ENCODE peak calls at places on chromosomes 4 and X, in ten cellular contexts. J, E, I, F, U, T, Q, M, D and R are unnamed samples.

GRCh38 chrX:64152857-64153256 is 52.7 kb downstream of the AMER1 start:
- DNase-seq in J (no peak), E (no peak), I (no peak), F (peak; percentile 19), U (no peak), T (no peak), Q (no peak), M (no peak), D (no peak), R (no peak)

GRCh38 chr4:3035249-3035648 is 39.1 kb downstream of the HTT-AS start:
- DNase-seq in J (no peak), E (no peak), I (no peak), F (no peak), U (no peak), T (no peak), Q (no peak), M (no peak), D (no peak), R (no peak)

GRCh38 chrX:110317820-110318663 is at the start of gene AMMECR1:
- DNase-seq in J (peak; percentile 91), E (peak; percentile 82), I (peak; percentile 80), F (no peak), U (peak; percentile 87), T (peak; percentile 85), Q (peak; percentile 90), M (peak; percentile 17), D (peak; percentile 94), R (no peak)

GRCh38 chr4:85153221-85153620 is 186.7 kb upstream of the WDFY3 start:
- DNase-seq in J (no peak), E (no peak), I (no peak), F (no peak), U (peak; percentile 35), T (no peak), Q (no peak), M (no peak), D (no peak), R (no peak)

GRCh38 chr4:128682942-128683666 is 126.4 kb upstream of the JADE1 start:
- DNase-seq in J (no peak), E (no peak), I (no peak), F (peak; percentile 57), U (no peak), T (no peak), Q (no peak), M (no peak), D (no peak), R (no peak)

GRCh38 chr4:156321203-156321602 is 367.5 kb upstream of the CTSO start:
- DNase-seq in J (no peak), E (no peak), I (no peak), F (no peak), U (peak; percentile 85), T (peak; percentile 86), Q (no peak), M (no peak), D (no peak), R (no peak)

GRCh38 chr4:152968806-152969394 is 32.8 kb downstream of the FHDC1 start:
- DNase-seq in J (no peak), E (no peak), I (no peak), F (no peak), U (no peak), T (peak; percentile 74), Q (no peak), M (no peak), D (no peak), R (no peak)

GRCh38 chrX:110852180-110852579 is 56.6 kb upstream of the CHRDL1 start:
- DNase-seq in J (no peak), E (peak; percentile 20), I (no peak), F (no peak), U (peak; percentile 26), T (peak; percentile 20), Q (no peak), M (no peak), D (no peak), R (no peak)

GRCh38 chr4:168480991-168481588 is 798 bp upstream of the DDX60L start:
- DNase-seq in J (no peak), E (no peak), I (peak; percentile 14), F (no peak), U (peak; percentile 75), T (peak; percentile 82), Q (no peak), M (no peak), D (no peak), R (no peak)

GRCh38 chrX:130414800-130415199 is 13.0 kb downstream of the RBMX2 start:
- DNase-seq in J (no peak), E (no peak), I (no peak), F (no peak), U (no peak), T (no peak), Q (no peak), M (no peak), D (no peak), R (no peak)

GRCh38 chr4:56909083-56909981 is 1.6 kb downstream of the REST start:
- DNase-seq in J (peak; percentile 85), E (no peak), I (no peak), F (no peak), U (peak; percentile 64), T (peak; percentile 55), Q (no peak), M (no peak), D (no peak), R (no peak)

GRCh38 chr4:93829531-93830089 is 1.1 kb downstream of the ATOH1 start:
- DNase-seq in J (peak; percentile 75), E (no peak), I (no peak), F (no peak), U (no peak), T (no peak), Q (no peak), M (no peak), D (no peak), R (no peak)

GRCh38 chr4:93830090-93830818 is 1.7 kb downstream of the ATOH1 start:
- DNase-seq in J (no peak), E (no peak), I (no peak), F (no peak), U (no peak), T (no peak), Q (no peak), M (no peak), D (no peak), R (no peak)

GRCh38 chr4:93828332-93828829 is at the start of gene ATOH1:
- DNase-seq in J (peak; percentile 74), E (peak; percentile 39), I (no peak), F (peak; percentile 84), U (no peak), T (no peak), Q (peak; percentile 61), M (no peak), D (no peak), R (no peak)

GRCh38 chr4:93827272-93827947 is 1.1 kb upstream of the ATOH1 start:
- DNase-seq in J (no peak), E (no peak), I (no peak), F (peak; percentile 73), U (no peak), T (no peak), Q (no peak), M (no peak), D (no peak), R (no peak)

GRCh38 chr4:93828830-93829530 is 427 bp downstream of the ATOH1 start:
- DNase-seq in J (peak; percentile 80), E (no peak), I (no peak), F (no peak), U (no peak), T (no peak), Q (no peak), M (no peak), D (no peak), R (no peak)
- H3K27me3 ChIP-seq in J (peaks cover 68% of the 10 kb centered on the region), E (peaks cover 84% of the 10 kb centered on the region), I (no peaks in the 10 kb centered on the region), F (peaks cover 68% of the 10 kb centered on the region), U (peaks cover 100% of the 10 kb centered on the region), T (peaks cover 77% of the 10 kb centered on the region), Q (peaks cover 88% of the 10 kb centered on the region), M (peaks cover 11% of the 10 kb centered on the region), D (peaks cover 44% of the 10 kb centered on the region), R (peaks cover 17% of the 10 kb centered on the region)

DNA sequence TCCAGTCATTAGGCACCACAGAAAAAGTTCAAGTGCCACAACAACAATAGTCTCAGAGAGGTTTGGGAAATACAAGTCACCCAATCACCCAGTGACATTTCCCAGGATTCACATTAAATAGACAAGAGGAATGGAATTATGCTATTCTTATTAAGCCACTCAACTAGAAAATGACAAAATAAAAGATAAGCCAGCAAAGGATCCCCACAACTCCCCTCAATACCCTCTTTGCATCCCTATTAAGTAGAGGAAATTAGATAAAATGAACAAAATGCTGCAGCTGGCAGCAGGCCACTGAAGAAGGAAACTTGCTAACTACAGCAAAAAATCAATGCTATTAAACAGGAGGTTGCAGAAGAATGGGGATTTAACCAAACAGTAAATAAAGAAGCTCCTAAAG is 35.3 kb upstream of the RPS6KA6 start:
- DNase-seq in J (no peak), E (peak; percentile 50), I (no peak), F (no peak), U (no peak), T (no peak), Q (no peak), M (no peak), D (no peak), R (no peak)
- H3K27me3 ChIP-seq in J (peaks cover 3% of the 10 kb centered on the region), E (no peaks in the 10 kb centered on the region), I (no peaks in the 10 kb centered on the region), F (no peaks in the 10 kb centered on the region), U (no peaks in the 10 kb centered on the region), T (no peaks in the 10 kb centered on the region), Q (no peaks in the 10 kb centered on the region), M (no peaks in the 10 kb centered on the region), D (no peaks in the 10 kb centered on the region), R (no peaks in the 10 kb centered on the region)

GRCh38 chr4:41363384-41363981 is 106.8 kb downstream of the UCHL1 start:
- DNase-seq in J (no peak), E (no peak), I (no peak), F (no peak), U (peak; percentile 42), T (peak; percentile 60), Q (no peak), M (no peak), D (peak; percentile 51), R (no peak)

GRCh38 chr4:41365726-41366125 is 109.0 kb downstream of the UCHL1 start:
- DNase-seq in J (no peak), E (no peak), I (no peak), F (no peak), U (no peak), T (no peak), Q (no peak), M (no peak), D (peak; percentile 33), R (no peak)

GRCh38 chr4:41362647-41363383 is 106.1 kb downstream of the UCHL1 start:
- DNase-seq in J (no peak), E (no peak), I (no peak), F (peak; percentile 83), U (no peak), T (no peak), Q (no peak), M (no peak), D (peak; percentile 51), R (no peak)

GRCh38 chr4:41366911-41367517 is 110.3 kb downstream of the UCHL1 start:
- DNase-seq in J (no peak), E (no peak), I (no peak), F (no peak), U (no peak), T (no peak), Q (no peak), M (no peak), D (no peak), R (no peak)

GRCh38 chr4:41364871-41365270 is 108.1 kb downstream of the UCHL1 start:
- DNase-seq in J (no peak), E (no peak), I (no peak), F (no peak), U (no peak), T (no peak), Q (no peak), M (no peak), D (no peak), R (no peak)
- H3K27me3 ChIP-seq in J (no peaks in the 10 kb centered on the region), E (no peaks in the 10 kb centered on the region), I (no peaks in the 10 kb centered on the region), F (peaks cover 52% of the 10 kb centered on the region), U (peaks cover 93% of the 10 kb centered on the region), T (no peaks in the 10 kb centered on the region), Q (no peaks in the 10 kb centered on the region), M (no peaks in the 10 kb centered on the region), D (peaks cover 17% of the 10 kb centered on the region), R (no peaks in the 10 kb centered on the region)

GRCh38 chr4:8893624-8894423 is 22.2 kb upstream of the HMX1 start:
- DNase-seq in J (peak; percentile 69), E (no peak), I (no peak), F (no peak), U (no peak), T (no peak), Q (no peak), M (no peak), D (no peak), R (no peak)
- H3K27me3 ChIP-seq in J (peaks cover 62% of the 10 kb centered on the region), E (peaks cover 54% of the 10 kb centered on the region), I (peaks cover 6% of the 10 kb centered on the region), F (peaks cover 79% of the 10 kb centered on the region), U (peaks cover 100% of the 10 kb centered on the region), T (peaks cover 52% of the 10 kb centered on the region), Q (peaks cover 75% of the 10 kb centered on the region), M (peaks cover 14% of the 10 kb centered on the region), D (peaks cover 40% of the 10 kb centered on the region), R (peaks cover 12% of the 10 kb centered on the region)